ENCODE peak calls at places on chromosomes 7 and 10, in five cellular contexts. S, G, L, D and U are unnamed samples.
A peak's percentile ranks its signal among the peaks of the same experiment; 100 is the strongest.

GRCh38 chr7:25953859-25954258 is 198.1 kb upstream of the NFE2L3 start:
- DNase-seq in S (no peak), G (no peak), L (no peak), D (no peak), U (no peak)

GRCh38 chr10:132099701-132100481 is 34.1 kb downstream of the JAKMIP3 start:
- DNase-seq in S (no peak), G (no peak), L (no peak), D (no peak), U (no peak)

GRCh38 chr7:51315393-51316261 is 982 bp downstream of the COBL start:
- DNase-seq in S (no peak), G (peak; percentile 58), L (peak; percentile 74), D (peak; percentile 73), U (peak; percentile 36)

GRCh38 chr7:18345641-18346234 is 149.8 kb upstream of the HDAC9 start:
- DNase-seq in S (peak; percentile 46), G (peak; percentile 21), L (peak; percentile 81), D (peak; percentile 35), U (peak; percentile 36)

GRCh38 chr10:7475046-7475860 is 64.4 kb upstream of the SFMBT2 start:
- DNase-seq in S (no peak), G (peak; percentile 38), L (no peak), D (no peak), U (no peak)

GRCh38 chr7:5266148-5267028 is 16.4 kb upstream of the SLC29A4 start:
- DNase-seq in S (no peak), G (peak; percentile 59), L (no peak), D (no peak), U (no peak)

GRCh38 chr10:74151879-74152722 is 1.1 kb downstream of the ADK start:
- DNase-seq in S (no peak), G (no peak), L (peak; percentile 62), D (no peak), U (no peak)

GRCh38 chr7:104894998-104895850 is 118.8 kb upstream of the KMT2E start:
- DNase-seq in S (no peak), G (no peak), L (no peak), D (no peak), U (no peak)

GRCh38 chr10:4751211-4751610 is 74.8 kb upstream of the AKR1E2 start:
- DNase-seq in S (no peak), G (no peak), L (no peak), D (no peak), U (no peak)

GRCh38 chr10:54904833-54905232 is 103.8 kb upstream of the PCDH15 start:
- DNase-seq in S (no peak), G (no peak), L (no peak), D (no peak), U (no peak)

GRCh38 chr10:93757766-93758509 is at the start of gene LGI1:
- DNase-seq in S (peak; percentile 16), G (peak; percentile 36), L (no peak), D (no peak), U (no peak)

GRCh38 chr7:47283497-47284131 is 298.3 kb downstream of the TNS3 start:
- DNase-seq in S (no peak), G (no peak), L (peak; percentile 77), D (peak; percentile 84), U (peak; percentile 80)

GRCh38 chr10:4429538-4429937 is 396.5 kb upstream of the AKR1E2 start:
- DNase-seq in S (no peak), G (no peak), L (no peak), D (no peak), U (no peak)

GRCh38 chr10:806451-807162 is 117.1 kb upstream of the DIP2C start:
- DNase-seq in S (no peak), G (no peak), L (no peak), D (no peak), U (no peak)

GRCh38 chr10:27611209-27611608 is 107.1 kb downstream of the RAB18 start:
- DNase-seq in S (peak; percentile 85), G (no peak), L (peak; percentile 14), D (peak; percentile 2), U (no peak)

GRCh38 chr7:35992436-35992835 is 160.6 kb upstream of the EEPD1 start:
- DNase-seq in S (no peak), G (no peak), L (peak; percentile 61), D (no peak), U (peak; percentile 69)

GRCh38 chr7:92781117-92781720 is 55.2 kb downstream of the CDK6 start:
- DNase-seq in S (no peak), G (peak; percentile 54), L (peak; percentile 29), D (peak; percentile 63), U (no peak)

GRCh38 chr10:91210435-91210834 is 10.0 kb upstream of the PCGF5 start:
- DNase-seq in S (no peak), G (peak; percentile 41), L (no peak), D (peak; percentile 42), U (no peak)

GRCh38 chr7:155878250-155878649 is 66.0 kb upstream of the SHH start:
- DNase-seq in S (no peak), G (no peak), L (no peak), D (no peak), U (no peak)

GRCh38 chr10:93437946-93438795 is 44.0 kb downstream of the MYOF start:
- DNase-seq in S (peak; percentile 73), G (no peak), L (no peak), D (no peak), U (peak; percentile 33)

GRCh38 chr10:108082596-108082995 is 918.1 kb upstream of the SORCS1 start:
- DNase-seq in S (no peak), G (no peak), L (no peak), D (no peak), U (no peak)

GRCh38 chr7:151275813-151276577 is 27.5 kb upstream of the SMARCD3 start:
- DNase-seq in S (no peak), G (peak; percentile 58), L (no peak), D (no peak), U (no peak)

GRCh38 chr10:96089116-96089515 is 41.0 kb upstream of the ZNF518A start:
- DNase-seq in S (no peak), G (no peak), L (no peak), D (peak; percentile 30), U (no peak)

GRCh38 chr10:123835575-123835974 is 56.0 kb downstream of the CPXM2 start:
- DNase-seq in S (no peak), G (no peak), L (no peak), D (no peak), U (no peak)

GRCh38 chr10:63388421-63389031 is 77.3 kb downstream of the JMJD1C start:
- DNase-seq in S (peak; percentile 6), G (no peak), L (peak; percentile 45), D (no peak), U (peak; percentile 45)

GRCh38 chr10:103491729-103492364 is 1.7 kb upstream of the NEURL1 start:
- DNase-seq in S (peak; percentile 98), G (peak; percentile 86), L (peak; percentile 71), D (peak; percentile 25), U (peak; percentile 84)

GRCh38 chr7:82443801-82444219 is 233 bp upstream of the CACNA2D1 start:
- DNase-seq in S (peak; percentile 91), G (peak; percentile 97), L (peak; percentile 5), D (no peak), U (peak; percentile 55)

GRCh38 chr10:11235771-11236170 is 218.1 kb downstream of the CELF2 start:
- DNase-seq in S (no peak), G (no peak), L (no peak), D (no peak), U (no peak)

GRCh38 chr10:130790339-130790738 is 521.2 kb downstream of the TCERG1L start:
- DNase-seq in S (no peak), G (no peak), L (no peak), D (no peak), U (no peak)

GRCh38 chr10:34861293-34862004 is 46.4 kb upstream of the PARD3 start:
- DNase-seq in S (peak; percentile 40), G (no peak), L (peak; percentile 98), D (peak; percentile 27), U (no peak)

GRCh38 chr10:114634607-114634974 is 23.5 kb downstream of the ABLIM1 start:
- DNase-seq in S (peak; percentile 93), G (peak; percentile 24), L (peak; percentile 81), D (peak; percentile 62), U (peak; percentile 78)

GRCh38 chr7:88401009-88401623 is 94.4 kb upstream of the STEAP4 start:
- DNase-seq in S (no peak), G (peak; percentile 39), L (peak; percentile 51), D (peak; percentile 14), U (peak; percentile 17)

GRCh38 chr10:52952391-52953079 is 180.0 kb upstream of the MBL2 start:
- DNase-seq in S (no peak), G (no peak), L (no peak), D (no peak), U (no peak)

GRCh38 chr7:50560865-50561351 is 4.3 kb downstream of the DDC start:
- DNase-seq in S (no peak), G (peak; percentile 91), L (no peak), D (peak; percentile 80), U (no peak)

GRCh38 chr7:2243483-2243840 is 1.4 kb downstream of the NUDT1 start:
- DNase-seq in S (no peak), G (no peak), L (no peak), D (no peak), U (no peak)
- H3K9ac ChIP-seq in S (no peak overlapping the region), G (no peak overlapping the region), L (no peak overlapping the region), D (no peak overlapping the region), U (no peak overlapping the region)

GRCh38 chr7:42238709-42239395 is 1.8 kb upstream of the GLI3 start:
- DNase-seq in S (peak; percentile 84), G (no peak), L (peak; percentile 41), D (no peak), U (peak; percentile 72)
- H3K9ac ChIP-seq in S (peak overlapping the region; percentile 67), G (no peak overlapping the region), L (no peak overlapping the region), D (no peak overlapping the region), U (no peak overlapping the region)

GRCh38 chr7:940599-941408 is 13.7 kb downstream of the ADAP1 start:
- DNase-seq in S (no peak), G (no peak), L (no peak), D (no peak), U (no peak)
- H3K9ac ChIP-seq in S (no peak overlapping the region), G (no peak overlapping the region), L (no peak overlapping the region), D (no peak overlapping the region), U (no peak overlapping the region)

GRCh38 chr10:32954080-32954479 is 4.0 kb downstream of the ITGB1 start:
- DNase-seq in S (no peak), G (no peak), L (no peak), D (no peak), U (no peak)
- H3K9ac ChIP-seq in S (peak overlapping the region; percentile 61), G (peak overlapping the region; percentile 87), L (peak overlapping the region; percentile 92), D (no peak overlapping the region), U (peak overlapping the region; percentile 98)